ENCODE peak calls at places on chromosomes 12 and 14, in seven cellular contexts. F is trophoblast cell, J is GM12878, W is H9, S is OCI-LY7, C is mammary epithelial cell, E is neuronal stem cell. H is an unnamed sample.

GRCh38 chr12:91367234-91367849 is 184.7 kb upstream of the DCN start:
- DNase-seq in W (no peak), F (peak), J (no peak), S (peak), E (no peak), C (no peak), H (no peak)

GRCh38 chr14:96567289-96567899 is 65.2 kb downstream of the PAPOLA start:
- DNase-seq in S (peak), J (no peak), F (peak), C (no peak), W (no peak), E (no peak), H (no peak)

GRCh38 chr12:91072931-91073330 is 15.1 kb upstream of the KERA start:
- DNase-seq in J (no peak), E (no peak), C (no peak), W (no peak), F (no peak), S (no peak), H (no peak)

GRCh38 chr12:132053338-132054330 is 90.5 kb downstream of the DDX51 start:
- DNase-seq in S (peak), W (no peak), C (peak), F (no peak), J (no peak), E (no peak), H (no peak)

GRCh38 chr12:6375269-6376078 is at the start of gene SCNN1A:
- DNase-seq in W (peak), C (peak), J (no peak), S (no peak), E (no peak), F (no peak), H (peak)

GRCh38 chr14:96162265-96162664 is 42.4 kb upstream of the BDKRB2 start:
- DNase-seq in E (no peak), J (no peak), W (peak), C (no peak), F (no peak), S (no peak), H (no peak)

GRCh38 chr12:130826151-130826801 is 12.8 kb downstream of the STX2 start:
- DNase-seq in S (peak), J (no peak), E (no peak), C (peak), W (peak), F (peak), H (peak)

GRCh38 chr12:50505386-50505827 is 622 bp downstream of the DIP2B start:
- DNase-seq in F (peak), S (peak), E (peak), J (no peak), W (no peak), C (peak), H (no peak)

GRCh38 chr12:52184813-52185212 is 7.0 kb downstream of the KRT80 start:
- DNase-seq in E (no peak), W (no peak), C (no peak), J (no peak), F (no peak), S (no peak), H (no peak)

GRCh38 chr12:124544311-124544970 is 23.0 kb downstream of the NCOR2 start:
- DNase-seq in C (no peak), W (no peak), F (no peak), E (no peak), S (no peak), J (no peak), H (peak)

GRCh38 chr14:98889107-98889835 is 382.7 kb downstream of the BCL11B start:
- DNase-seq in C (no peak), E (no peak), W (no peak), F (no peak), J (no peak), S (no peak), H (no peak)

GRCh38 chr12:1282670-1283361 is 291.8 kb downstream of the ERC1 start:
- DNase-seq in S (no peak), J (no peak), C (no peak), F (no peak), E (no peak), W (no peak), H (no peak)

GRCh38 chr14:80390911-80391310 is 179.6 kb upstream of the DIO2 start:
- DNase-seq in E (peak), J (no peak), S (no peak), F (peak), C (peak), W (no peak), H (peak)

GRCh38 chr12:38141239-38141638 is 175.3 kb upstream of the ALG10B start:
- DNase-seq in C (no peak), J (no peak), E (no peak), F (no peak), S (no peak), W (no peak), H (no peak)

GRCh38 chr12:15719230-15719629 is 70.0 kb downstream of the EPS8 start:
- DNase-seq in E (no peak), C (no peak), W (no peak), F (no peak), J (no peak), S (no peak), H (no peak)

GRCh38 chr14:99551034-99551922 is 52.7 kb downstream of the CCDC85C start:
- DNase-seq in J (no peak), W (no peak), S (no peak), C (no peak), F (no peak), E (no peak), H (no peak)

GRCh38 chr12:78880078-78880477 is 15.5 kb downstream of the SYT1 start:
- DNase-seq in S (no peak), E (peak), C (no peak), W (no peak), J (no peak), F (no peak), H (no peak)

GRCh38 chr12:94970560-94970959 is 32.9 kb downstream of the NDUFA12 start:
- DNase-seq in F (peak), W (no peak), S (no peak), J (no peak), C (no peak), E (no peak), H (no peak)

GRCh38 chr14:69606258-69606657 is 5.1 kb upstream of the SUSD6 start:
- DNase-seq in W (no peak), S (no peak), E (peak), C (no peak), J (no peak), F (peak), H (no peak)

GRCh38 chr12:130214686-130215370 is 52.6 kb downstream of the FZD10 start:
- DNase-seq in W (no peak), J (no peak), F (peak), E (no peak), C (no peak), S (no peak), H (no peak)

GRCh38 chr12:122681814-122682213 is 21.3 kb downstream of the HCAR2 start:
- DNase-seq in F (peak), W (no peak), J (peak), S (no peak), C (peak), E (no peak), H (peak)

GRCh38 chr14:95023886-95024285 is 133.4 kb downstream of the DICER1 start:
- DNase-seq in E (no peak), W (no peak), S (no peak), C (peak), J (no peak), F (peak), H (no peak)

GRCh38 chr12:26555139-26555538 is 277.9 kb downstream of the ITPR2 start:
- DNase-seq in C (no peak), W (no peak), S (no peak), F (no peak), J (no peak), E (no peak), H (no peak)

GRCh38 chr14:103194256-103195045 is 71.2 kb downstream of the TNFAIP2 start:
- DNase-seq in E (no peak), C (peak), F (peak), J (no peak), S (no peak), W (no peak), H (peak)

GRCh38 chr14:91728616-91729183 is 3.2 kb downstream of the CATSPERB start:
- DNase-seq in E (no peak), W (no peak), J (no peak), F (no peak), S (no peak), C (no peak), H (no peak)

GRCh38 chr12:108515916-108516315 is 839 bp downstream of the FICD start:
- DNase-seq in F (no peak), J (no peak), S (peak), C (no peak), E (no peak), W (no peak), H (no peak)

GRCh38 chr12:45663452-45663851 is 66.1 kb upstream of the ARID2 start:
- DNase-seq in W (no peak), J (no peak), E (peak), F (no peak), S (no peak), C (no peak), H (no peak)
- H2AFZ ChIP-seq in W (no peak), J (no peak), E (peak), F (no peak), S (no peak), C (no peak), H (no peak)

GRCh38 chr14:105068818-105069217 is 3.6 kb upstream of the GPR132 start:
- DNase-seq in W (no peak), J (no peak), F (no peak), E (no peak), C (no peak), S (no peak), H (no peak)

GRCh38 chr14:105071326-105071725 is 6.1 kb upstream of the GPR132 start:
- DNase-seq in F (no peak), E (no peak), S (no peak), J (no peak), C (no peak), W (no peak), H (no peak)

GRCh38 chr14:105070760-105071137 is 5.5 kb upstream of the GPR132 start:
- DNase-seq in J (peak), W (no peak), C (no peak), E (no peak), F (no peak), S (no peak), H (peak)

GRCh38 chr14:105069554-105069886 is 4.3 kb upstream of the GPR132 start:
- DNase-seq in J (no peak), C (no peak), E (no peak), S (no peak), W (no peak), F (no peak), H (no peak)

GRCh38 chr14:105069887-105070759 is 4.9 kb upstream of the GPR132 start:
- DNase-seq in W (peak), C (no peak), F (peak), S (no peak), J (peak), E (no peak), H (no peak)
- H2AFZ ChIP-seq in W (no peak), C (no peak), F (no peak), S (peak), J (peak), E (no peak), H (no peak)

GRCh38 chr12:62957233-62957953 is 22.4 kb upstream of the PPM1H start:
- DNase-seq in J (no peak), C (no peak), S (no peak), E (no peak), F (no peak), W (no peak), H (no peak)
- H2AFZ ChIP-seq in J (no peak), C (no peak), S (no peak), E (peak), F (no peak), W (no peak), H (no peak)

GRCh38 chr14:30211326-30211725 is 283.7 kb upstream of the PRKD1 start:
- DNase-seq in J (no peak), C (no peak), W (no peak), F (no peak), E (no peak), S (no peak), H (no peak)
- H2AFZ ChIP-seq in J (no peak), C (no peak), W (no peak), F (no peak), E (no peak), S (no peak), H (no peak)

GRCh38 chr12:24708718-24709117 is 240.2 kb downstream of the BCAT1 start:
- DNase-seq in C (no peak), E (no peak), W (no peak), F (no peak), S (no peak), J (no peak), H (no peak)
- H2AFZ ChIP-seq in C (no peak), E (no peak), W (no peak), F (no peak), S (no peak), J (no peak), H (no peak)

DNA sequence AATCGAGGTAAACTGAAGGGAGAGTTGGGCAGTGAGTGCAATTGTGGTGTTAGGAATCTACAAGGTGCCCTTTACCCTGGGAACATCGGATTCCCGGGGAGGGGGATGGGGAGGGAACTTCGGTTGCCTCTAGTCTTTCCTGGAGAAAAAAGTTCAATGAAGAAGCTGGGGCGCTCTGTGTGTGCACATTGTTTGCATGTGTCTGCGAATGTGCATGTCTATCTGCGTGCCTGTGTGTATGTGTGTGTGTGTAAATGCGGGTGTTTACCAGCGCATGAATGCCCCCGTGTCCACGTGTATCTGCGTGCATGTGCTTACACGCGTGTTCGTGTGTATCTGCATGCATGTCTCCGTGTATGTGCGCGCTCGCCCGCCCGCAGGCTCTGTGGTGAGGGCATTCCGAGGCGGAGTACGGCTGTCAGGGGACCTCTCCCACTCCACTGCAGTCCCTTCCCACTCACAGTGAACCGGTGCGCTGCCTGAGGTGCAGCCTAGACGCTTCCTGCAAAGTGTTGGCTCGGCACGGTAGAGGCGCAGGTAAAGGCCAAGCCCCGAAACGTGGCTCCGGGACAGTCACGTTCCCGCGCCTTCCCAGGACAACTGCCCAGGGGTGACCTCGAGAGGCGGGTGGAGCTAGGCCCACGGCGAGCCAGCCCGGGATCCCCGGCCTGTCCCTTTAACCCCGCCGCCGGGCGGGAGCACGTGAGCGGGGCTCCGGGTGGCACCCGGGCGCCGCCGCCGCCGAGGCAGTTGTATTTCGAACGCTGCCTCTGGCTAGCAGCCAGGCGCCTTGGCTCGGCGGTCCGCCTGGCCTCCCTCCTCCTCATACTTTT is 586 bp upstream of the HMGA2 start:
- DNase-seq in F (peak), W (peak), C (peak), J (no peak), S (no peak), E (peak), H (peak)
- H2AFZ ChIP-seq in F (peak), W (no peak), C (no peak), J (peak), S (no peak), E (peak), H (peak)

GRCh38 chr14:76929927-76930326 is 98.6 kb downstream of the IRF2BPL start:
- DNase-seq in E (no peak), S (no peak), C (peak), J (no peak), F (peak), W (no peak), H (no peak)
- H2AFZ ChIP-seq in E (peak), S (no peak), C (peak), J (peak), F (peak), W (no peak), H (no peak)

H was measured in PC-9.